ENCODE peak calls at places on chromosomes 13 and 19, in four cellular contexts. G is SK-N-SH, C is HCT116, N is HepG2. U is an unnamed sample.

GRCh38 chr13:30222253-30222652 is 85.1 kb downstream of the KATNAL1 start:
- DNase-seq in G (no peak), C (no peak), N (no peak), U (no peak)

GRCh38 chr19:33679696-33680095 is 57.9 kb downstream of the CHST8 start:
- DNase-seq in G (no peak), C (no peak), N (no peak), U (no peak)

GRCh38 chr13:94595006-94595942 is 678 bp downstream of the TGDS start:
- DNase-seq in G (peak), C (no peak), N (no peak), U (peak)

GRCh38 chr13:45847554-45848224 is 3.9 kb downstream of the SIAH3 start:
- DNase-seq in G (no peak), C (no peak), N (no peak), U (no peak)

GRCh38 chr13:72774019-72774418 is 7.7 kb downstream of the DIS3 start:
- DNase-seq in G (no peak), C (no peak), N (no peak), U (no peak)

GRCh38 chr19:1118999-1119398 is 15.2 kb downstream of the GPX4 start:
- DNase-seq in G (no peak), C (no peak), N (no peak), U (no peak)

GRCh38 chr19:35355851-35356460 is 2.3 kb upstream of the FFAR3 start:
- DNase-seq in G (no peak), C (no peak), N (no peak), U (no peak)

GRCh38 chr19:43470288-43470687 is 4.9 kb upstream of the LYPD3 start:
- DNase-seq in G (peak), C (no peak), N (no peak), U (no peak)

GRCh38 chr19:48419158-48419920 is 25.9 kb downstream of the GRIN2D start:
- DNase-seq in G (peak), C (no peak), N (no peak), U (peak)

GRCh38 chr19:6065685-6066365 is 44.5 kb downstream of the RFX2 start:
- DNase-seq in G (no peak), C (no peak), N (peak), U (peak)

GRCh38 chr13:90485441-90485840 is 862.0 kb upstream of the MIR17HG start:
- DNase-seq in G (no peak), C (no peak), N (no peak), U (no peak)

GRCh38 chr13:41313659-41314197 is 2.7 kb downstream of the NAA16 start:
- DNase-seq in G (no peak), C (no peak), N (no peak), U (no peak)

GRCh38 chr19:50167314-50167721 is 4.2 kb upstream of the IZUMO2 start:
- DNase-seq in G (no peak), C (no peak), N (peak), U (no peak)

GRCh38 chr19:3367572-3368440 is 1.4 kb downstream of the NFIC start:
- DNase-seq in G (peak), C (no peak), N (no peak), U (peak)

GRCh38 chr19:30319411-30319810 is 52.8 kb upstream of the ZNF536 start:
- DNase-seq in G (no peak), C (no peak), N (no peak), U (no peak)

GRCh38 chr19:6032381-6032780 is 54.4 kb upstream of the RANBP3 start:
- DNase-seq in G (no peak), C (no peak), N (no peak), U (no peak)

GRCh38 chr19:9431475-9431874 is 3.9 kb downstream of the ZNF266 start:
- DNase-seq in G (peak), C (no peak), N (no peak), U (peak)

GRCh38 chr19:41233748-41234240 is 14.8 kb downstream of the AXL start:
- DNase-seq in G (no peak), C (no peak), N (no peak), U (no peak)

GRCh38 chr19:40266111-40266510 is 19.0 kb downstream of the AKT2 start:
- DNase-seq in G (no peak), C (no peak), N (no peak), U (no peak)

GRCh38 chr19:47102561-47103135 is 10.9 kb downstream of the ZC3H4 start:
- DNase-seq in G (no peak), C (no peak), N (no peak), U (peak)

GRCh38 chr19:2888739-2889224 is 11.9 kb upstream of the ZNF57 start:
- DNase-seq in G (no peak), C (no peak), N (no peak), U (no peak)

GRCh38 chr13:113874177-113874576 is 10.3 kb upstream of the GAS6 start:
- DNase-seq in G (no peak), C (no peak), N (no peak), U (no peak)

GRCh38 chr13:62702502-62702901 is 1286.9 kb upstream of the PCDH20 start:
- DNase-seq in G (peak), C (no peak), N (no peak), U (no peak)

GRCh38 chr13:41811588-41812021 is 149.3 kb downstream of the VWA8 start:
- DNase-seq in G (no peak), C (no peak), N (no peak), U (no peak)

GRCh38 chr19:39212377-39212742 is 8.3 kb upstream of the SYCN start:
- DNase-seq in G (peak), C (peak), N (no peak), U (peak)

GRCh38 chr13:111145071-111145470 is 30.0 kb downstream of the ARHGEF7 start:
- DNase-seq in G (no peak), C (no peak), N (no peak), U (no peak)

GRCh38 chr19:43331435-43332010 is 22.0 kb upstream of the CD177 start:
- DNase-seq in G (no peak), C (no peak), N (no peak), U (no peak)

GRCh38 chr13:50286376-50286775 is 271.1 kb downstream of the KCNRG start:
- DNase-seq in G (no peak), C (no peak), N (no peak), U (no peak)

GRCh38 chr13:83449666-83450395 is 432.4 kb downstream of the SLITRK1 start:
- DNase-seq in G (no peak), C (no peak), N (no peak), U (no peak)

GRCh38 chr13:35785563-35786327 is 309.3 kb upstream of the MAB21L1 start:
- DNase-seq in G (peak), C (no peak), N (no peak), U (no peak)

GRCh38 chr19:4089400-4089908 is 22.8 kb upstream of the ZBTB7A start:
- DNase-seq in G (no peak), C (no peak), N (no peak), U (no peak)

GRCh38 chr13:46844431-46844830 is 47.5 kb upstream of the ESD start:
- DNase-seq in G (no peak), C (no peak), N (no peak), U (no peak)

GRCh38 chr13:41597348-41598041 is 140.1 kb downstream of the RGCC start:
- DNase-seq in G (no peak), C (no peak), N (no peak), U (no peak)

GRCh38 chr19:10122066-10122465 is 2.4 kb upstream of the EIF3G start:
- DNase-seq in G (no peak), C (no peak), N (no peak), U (no peak)

DNA sequence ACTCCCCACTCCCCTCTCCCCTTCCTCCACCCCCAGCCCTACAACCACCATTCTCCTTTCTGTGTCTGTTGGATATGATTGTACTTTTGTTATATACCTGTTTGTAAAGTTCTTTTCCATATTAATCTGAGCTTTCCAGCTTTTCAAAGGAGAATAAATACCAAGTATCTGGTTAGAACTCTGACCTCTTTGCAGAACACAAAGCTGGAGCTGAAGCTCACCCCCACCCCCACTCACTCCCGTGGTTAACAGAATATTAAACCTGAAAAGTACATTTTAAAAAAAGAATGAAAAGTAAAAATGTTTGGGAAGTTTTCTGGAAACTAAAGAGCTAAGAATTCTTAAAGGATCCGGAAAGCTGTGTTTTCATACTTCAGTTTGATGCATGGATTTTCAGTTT is 155.2 kb upstream of the RNF113B start:
- DNase-seq in G (no peak), C (no peak), N (no peak), U (no peak)
- TF ChIP-seq ELF1 in G (no peak), C (no peak), N (no peak), U (no peak)

GRCh38 chr13:110014719-110015118 is 228.3 kb upstream of the IRS2 start:
- DNase-seq in G (no peak), C (no peak), N (no peak), U (no peak)
- TF ChIP-seq ELF1 in G (no peak), C (no peak), N (no peak), U (no peak)

DNA sequence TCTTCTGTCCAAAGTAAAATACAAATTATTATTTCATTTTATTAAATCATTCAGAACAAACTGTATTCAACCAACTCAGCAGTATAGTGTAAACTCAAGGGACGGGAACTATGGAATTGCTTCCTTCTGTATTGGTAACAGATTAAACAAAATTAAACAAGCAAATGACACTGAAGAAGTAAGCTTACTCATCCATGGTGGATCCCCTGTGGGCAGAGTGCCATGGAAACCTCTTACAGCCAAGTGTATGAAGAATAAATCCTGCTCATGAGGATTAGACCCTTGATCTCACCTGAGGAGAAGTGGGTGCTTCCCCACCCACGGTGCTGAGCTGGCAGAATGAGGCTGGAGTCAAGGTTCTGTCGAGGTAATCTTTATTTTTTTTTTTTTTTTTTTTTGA is 18.0 kb upstream of the RFXAP start:
- DNase-seq in G (no peak), C (no peak), N (no peak), U (no peak)
- TF ChIP-seq ELF1 in G (no peak), C (no peak), N (no peak), U (no peak)

DNA sequence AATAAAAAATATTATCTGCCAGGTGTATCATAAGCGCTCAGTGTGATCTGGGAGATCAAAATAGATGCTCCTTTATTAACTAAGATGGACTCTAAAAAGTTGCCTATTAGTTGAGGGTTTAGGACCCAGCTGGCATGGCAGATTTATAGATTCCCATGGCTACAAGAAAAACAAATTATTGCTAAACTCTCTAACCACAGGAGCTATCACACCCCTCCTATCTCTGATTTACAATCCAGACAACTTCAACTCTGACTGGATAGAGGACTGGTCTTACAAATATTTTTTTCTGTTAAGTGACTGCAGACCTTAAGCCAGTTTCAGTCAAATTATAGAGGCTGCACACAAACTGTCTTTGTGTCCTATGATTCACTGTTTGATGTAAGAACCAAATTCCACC is 45.4 kb upstream of the MYCBP2 start:
- DNase-seq in G (no peak), C (no peak), N (no peak), U (no peak)
- TF ChIP-seq ELF1 in G (no peak), C (no peak), N (no peak), U (no peak)

DNA sequence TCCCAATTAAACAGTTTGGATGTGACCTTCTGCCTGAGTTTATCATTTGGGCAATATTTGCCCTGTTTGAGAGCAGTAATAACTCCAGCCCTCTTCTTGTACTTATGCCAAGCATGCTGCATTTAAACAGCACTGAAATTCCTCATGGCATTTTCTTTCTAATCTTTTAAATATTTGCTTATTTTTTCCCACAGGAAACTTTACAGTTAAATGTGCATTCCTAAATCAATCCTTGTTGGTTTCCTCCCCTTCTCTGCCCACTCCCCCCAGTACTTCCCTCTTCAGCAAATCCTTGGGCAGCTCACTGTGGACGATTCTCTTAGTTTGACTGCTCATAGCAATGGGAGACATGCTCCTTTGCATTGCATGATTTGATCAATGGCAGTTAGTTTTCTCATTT is 68.7 kb downstream of the RAP2A start:
- DNase-seq in G (no peak), C (no peak), N (no peak), U (no peak)
- TF ChIP-seq ELF1 in G (no peak), C (no peak), N (no peak), U (no peak)